ENCODE peak calls at places on chromosomes 13 and 19, in ten cellular contexts. One of them, this sample, is unnamed.

GRCh38 chr19:37348060-37348459 is 22.8 kb upstream of the ZNF527 start:
- DNase-seq in HTR-8/SVneo: no peak
- DNase-seq in GDM1: no peak
- DNase-seq in IMR-90: no peak
- DNase-seq in SW 1271: no peak
- DNase-seq in kidney epithelial cell: no peak
- DNase-seq in ecto neural progenitor cell: no peak
- DNase-seq in BJ: no peak
- DNase-seq in stimulated activated CD4-positive, alpha-beta T cell treated with anti-CD3 and anti-CD28 coated beads, Interleukin-4, amount 100 ng/mL, for 48 hours: no peak
- DNase-seq in Caco-2: no peak
- DNase-seq in this sample: no peak

GRCh38 chr13:24192036-24192810 is 31.7 kb downstream of the SPATA13 start:
- DNase-seq in HTR-8/SVneo: no peak
- DNase-seq in GDM1: peak
- DNase-seq in IMR-90: no peak
- DNase-seq in SW 1271: no peak
- DNase-seq in kidney epithelial cell: no peak
- DNase-seq in ecto neural progenitor cell: no peak
- DNase-seq in BJ: no peak
- DNase-seq in stimulated activated CD4-positive, alpha-beta T cell treated with anti-CD3 and anti-CD28 coated beads, Interleukin-4, amount 100 ng/mL, for 48 hours: no peak
- DNase-seq in Caco-2: peak
- DNase-seq in this sample: no peak

GRCh38 chr19:1582201-1582600 is 10.5 kb downstream of the MBD3 start:
- DNase-seq in HTR-8/SVneo: no peak
- DNase-seq in GDM1: no peak
- DNase-seq in IMR-90: no peak
- DNase-seq in SW 1271: no peak
- DNase-seq in kidney epithelial cell: no peak
- DNase-seq in ecto neural progenitor cell: no peak
- DNase-seq in BJ: no peak
- DNase-seq in stimulated activated CD4-positive, alpha-beta T cell treated with anti-CD3 and anti-CD28 coated beads, Interleukin-4, amount 100 ng/mL, for 48 hours: no peak
- DNase-seq in Caco-2: no peak
- DNase-seq in this sample: no peak

GRCh38 chr13:26457212-26457611 is 100.3 kb upstream of the WASF3 start:
- DNase-seq in HTR-8/SVneo: no peak
- DNase-seq in GDM1: peak
- DNase-seq in IMR-90: no peak
- DNase-seq in SW 1271: no peak
- DNase-seq in kidney epithelial cell: no peak
- DNase-seq in ecto neural progenitor cell: no peak
- DNase-seq in BJ: no peak
- DNase-seq in stimulated activated CD4-positive, alpha-beta T cell treated with anti-CD3 and anti-CD28 coated beads, Interleukin-4, amount 100 ng/mL, for 48 hours: no peak
- DNase-seq in Caco-2: no peak
- DNase-seq in this sample: no peak

GRCh38 chr13:41766439-41766838 is 194.5 kb downstream of the VWA8 start:
- DNase-seq in HTR-8/SVneo: no peak
- DNase-seq in GDM1: no peak
- DNase-seq in IMR-90: no peak
- DNase-seq in SW 1271: no peak
- DNase-seq in kidney epithelial cell: no peak
- DNase-seq in ecto neural progenitor cell: no peak
- DNase-seq in BJ: no peak
- DNase-seq in stimulated activated CD4-positive, alpha-beta T cell treated with anti-CD3 and anti-CD28 coated beads, Interleukin-4, amount 100 ng/mL, for 48 hours: no peak
- DNase-seq in Caco-2: no peak
- DNase-seq in this sample: no peak

GRCh38 chr13:34246511-34246910 is 428.6 kb downstream of the RFC3 start:
- DNase-seq in HTR-8/SVneo: no peak
- DNase-seq in GDM1: no peak
- DNase-seq in IMR-90: no peak
- DNase-seq in SW 1271: peak
- DNase-seq in kidney epithelial cell: no peak
- DNase-seq in ecto neural progenitor cell: no peak
- DNase-seq in BJ: no peak
- DNase-seq in stimulated activated CD4-positive, alpha-beta T cell treated with anti-CD3 and anti-CD28 coated beads, Interleukin-4, amount 100 ng/mL, for 48 hours: no peak
- DNase-seq in Caco-2: no peak
- DNase-seq in this sample: no peak

GRCh38 chr19:31260171-31260933 is 88.9 kb downstream of the TSHZ3 start:
- DNase-seq in HTR-8/SVneo: no peak
- DNase-seq in GDM1: no peak
- DNase-seq in IMR-90: no peak
- DNase-seq in SW 1271: no peak
- DNase-seq in kidney epithelial cell: no peak
- DNase-seq in ecto neural progenitor cell: no peak
- DNase-seq in BJ: no peak
- DNase-seq in stimulated activated CD4-positive, alpha-beta T cell treated with anti-CD3 and anti-CD28 coated beads, Interleukin-4, amount 100 ng/mL, for 48 hours: no peak
- DNase-seq in Caco-2: no peak
- DNase-seq in this sample: no peak

GRCh38 chr19:3398114-3398899 is 31.9 kb downstream of the NFIC start:
- DNase-seq in HTR-8/SVneo: no peak
- DNase-seq in GDM1: no peak
- DNase-seq in IMR-90: peak
- DNase-seq in SW 1271: no peak
- DNase-seq in kidney epithelial cell: no peak
- DNase-seq in ecto neural progenitor cell: no peak
- DNase-seq in BJ: no peak
- DNase-seq in stimulated activated CD4-positive, alpha-beta T cell treated with anti-CD3 and anti-CD28 coated beads, Interleukin-4, amount 100 ng/mL, for 48 hours: no peak
- DNase-seq in Caco-2: no peak
- DNase-seq in this sample: no peak

GRCh38 chr13:93226623-93227279 is at the start of gene GPC6:
- DNase-seq in HTR-8/SVneo: peak
- DNase-seq in GDM1: peak
- DNase-seq in IMR-90: peak
- DNase-seq in SW 1271: peak
- DNase-seq in kidney epithelial cell: peak
- DNase-seq in ecto neural progenitor cell: no peak
- DNase-seq in BJ: no peak
- DNase-seq in stimulated activated CD4-positive, alpha-beta T cell treated with anti-CD3 and anti-CD28 coated beads, Interleukin-4, amount 100 ng/mL, for 48 hours: no peak
- DNase-seq in Caco-2: no peak
- DNase-seq in this sample: peak

GRCh38 chr13:66665991-66666390 is 564.1 kb downstream of the PCDH9 start:
- DNase-seq in HTR-8/SVneo: no peak
- DNase-seq in GDM1: no peak
- DNase-seq in IMR-90: peak
- DNase-seq in SW 1271: no peak
- DNase-seq in kidney epithelial cell: peak
- DNase-seq in ecto neural progenitor cell: peak
- DNase-seq in BJ: peak
- DNase-seq in stimulated activated CD4-positive, alpha-beta T cell treated with anti-CD3 and anti-CD28 coated beads, Interleukin-4, amount 100 ng/mL, for 48 hours: no peak
- DNase-seq in Caco-2: no peak
- DNase-seq in this sample: peak

GRCh38 chr13:28322256-28322895 is 172.6 kb downstream of the FLT1 start:
- DNase-seq in HTR-8/SVneo: no peak
- DNase-seq in GDM1: no peak
- DNase-seq in IMR-90: peak
- DNase-seq in SW 1271: no peak
- DNase-seq in kidney epithelial cell: no peak
- DNase-seq in ecto neural progenitor cell: no peak
- DNase-seq in BJ: peak
- DNase-seq in stimulated activated CD4-positive, alpha-beta T cell treated with anti-CD3 and anti-CD28 coated beads, Interleukin-4, amount 100 ng/mL, for 48 hours: no peak
- DNase-seq in Caco-2: no peak
- DNase-seq in this sample: no peak

GRCh38 chr13:43787998-43788397 is 1.2 kb upstream of the ENOX1 start:
- DNase-seq in HTR-8/SVneo: no peak
- DNase-seq in GDM1: no peak
- DNase-seq in IMR-90: peak
- DNase-seq in SW 1271: no peak
- DNase-seq in kidney epithelial cell: no peak
- DNase-seq in ecto neural progenitor cell: no peak
- DNase-seq in BJ: no peak
- DNase-seq in stimulated activated CD4-positive, alpha-beta T cell treated with anti-CD3 and anti-CD28 coated beads, Interleukin-4, amount 100 ng/mL, for 48 hours: no peak
- DNase-seq in Caco-2: peak
- DNase-seq in this sample: peak

GRCh38 chr13:114053026-114053425 is 79.2 kb upstream of the C13orf46 start:
- DNase-seq in HTR-8/SVneo: no peak
- DNase-seq in GDM1: peak
- DNase-seq in IMR-90: peak
- DNase-seq in SW 1271: no peak
- DNase-seq in kidney epithelial cell: no peak
- DNase-seq in ecto neural progenitor cell: no peak
- DNase-seq in BJ: no peak
- DNase-seq in stimulated activated CD4-positive, alpha-beta T cell treated with anti-CD3 and anti-CD28 coated beads, Interleukin-4, amount 100 ng/mL, for 48 hours: no peak
- DNase-seq in Caco-2: no peak
- DNase-seq in this sample: no peak

GRCh38 chr19:34067861-34068271 is 104.4 kb upstream of the LSM14A start:
- DNase-seq in HTR-8/SVneo: peak
- DNase-seq in GDM1: no peak
- DNase-seq in IMR-90: peak
- DNase-seq in SW 1271: no peak
- DNase-seq in kidney epithelial cell: no peak
- DNase-seq in ecto neural progenitor cell: no peak
- DNase-seq in BJ: no peak
- DNase-seq in stimulated activated CD4-positive, alpha-beta T cell treated with anti-CD3 and anti-CD28 coated beads, Interleukin-4, amount 100 ng/mL, for 48 hours: no peak
- DNase-seq in Caco-2: peak
- DNase-seq in this sample: no peak

GRCh38 chr19:53870485-53870844 is 2.8 kb downstream of the MYADM start:
- DNase-seq in HTR-8/SVneo: no peak
- DNase-seq in GDM1: peak
- DNase-seq in IMR-90: no peak
- DNase-seq in SW 1271: no peak
- DNase-seq in kidney epithelial cell: no peak
- DNase-seq in ecto neural progenitor cell: peak
- DNase-seq in BJ: no peak
- DNase-seq in stimulated activated CD4-positive, alpha-beta T cell treated with anti-CD3 and anti-CD28 coated beads, Interleukin-4, amount 100 ng/mL, for 48 hours: no peak
- DNase-seq in Caco-2: no peak
- DNase-seq in this sample: no peak

This sample was measured in neural crest cell.